ENCODE peak calls at places on chromosomes 2 and 18, in seven cellular contexts. One of them, this sample, is unnamed.

GRCh38 chr2:29058082-29058481 is 16.2 kb downstream of the PCARE start:
- DNase-seq in nucleus accumbens: no peak
- DNase-seq in activated CD4-positive, alpha-beta T cell treated with anti-CD3 and anti-CD28 coated beads, Interleukin-2, amount 50 U/mL, for 4 hours: no peak
- DNase-seq in EL: no peak
- DNase-seq in activated CD8-positive, alpha-beta memory T cell treated with anti-CD3 and anti-CD28 coated beads, Interleukin-2, amount 50 U/mL, for 48 hours: no peak
- DNase-seq in activated CD8-positive, alpha-beta T cell treated with anti-CD3 and anti-CD28 coated beads for 36 hours: no peak
- DNase-seq in coronary artery: no peak
- DNase-seq in this sample: no peak

GRCh38 chr18:13530879-13531387 is 195.4 kb downstream of the FAM210A start:
- DNase-seq in nucleus accumbens: peak
- DNase-seq in activated CD4-positive, alpha-beta T cell treated with anti-CD3 and anti-CD28 coated beads, Interleukin-2, amount 50 U/mL, for 4 hours: no peak
- DNase-seq in EL: peak
- DNase-seq in activated CD8-positive, alpha-beta memory T cell treated with anti-CD3 and anti-CD28 coated beads, Interleukin-2, amount 50 U/mL, for 48 hours: no peak
- DNase-seq in activated CD8-positive, alpha-beta T cell treated with anti-CD3 and anti-CD28 coated beads for 36 hours: peak
- DNase-seq in coronary artery: peak
- DNase-seq in this sample: peak

GRCh38 chr2:31196622-31197021 is 20.7 kb downstream of the CAPN14 start:
- DNase-seq in nucleus accumbens: no peak
- DNase-seq in activated CD4-positive, alpha-beta T cell treated with anti-CD3 and anti-CD28 coated beads, Interleukin-2, amount 50 U/mL, for 4 hours: no peak
- DNase-seq in EL: no peak
- DNase-seq in activated CD8-positive, alpha-beta memory T cell treated with anti-CD3 and anti-CD28 coated beads, Interleukin-2, amount 50 U/mL, for 48 hours: no peak
- DNase-seq in activated CD8-positive, alpha-beta T cell treated with anti-CD3 and anti-CD28 coated beads for 36 hours: no peak
- DNase-seq in coronary artery: no peak
- DNase-seq in this sample: no peak

GRCh38 chr2:214184461-214184860 is 226.4 kb upstream of the VWC2L start:
- DNase-seq in nucleus accumbens: no peak
- DNase-seq in activated CD4-positive, alpha-beta T cell treated with anti-CD3 and anti-CD28 coated beads, Interleukin-2, amount 50 U/mL, for 4 hours: no peak
- DNase-seq in EL: no peak
- DNase-seq in activated CD8-positive, alpha-beta memory T cell treated with anti-CD3 and anti-CD28 coated beads, Interleukin-2, amount 50 U/mL, for 48 hours: no peak
- DNase-seq in activated CD8-positive, alpha-beta T cell treated with anti-CD3 and anti-CD28 coated beads for 36 hours: no peak
- DNase-seq in coronary artery: no peak
- DNase-seq in this sample: no peak

GRCh38 chr2:74560591-74560990 is 6.1 kb downstream of the DOK1 start:
- DNase-seq in nucleus accumbens: no peak
- DNase-seq in activated CD4-positive, alpha-beta T cell treated with anti-CD3 and anti-CD28 coated beads, Interleukin-2, amount 50 U/mL, for 4 hours: no peak
- DNase-seq in EL: no peak
- DNase-seq in activated CD8-positive, alpha-beta memory T cell treated with anti-CD3 and anti-CD28 coated beads, Interleukin-2, amount 50 U/mL, for 48 hours: no peak
- DNase-seq in activated CD8-positive, alpha-beta T cell treated with anti-CD3 and anti-CD28 coated beads for 36 hours: no peak
- DNase-seq in coronary artery: peak
- DNase-seq in this sample: peak

GRCh38 chr2:178008636-178009289 is 63.8 kb downstream of the PDE11A start:
- DNase-seq in nucleus accumbens: no peak
- DNase-seq in activated CD4-positive, alpha-beta T cell treated with anti-CD3 and anti-CD28 coated beads, Interleukin-2, amount 50 U/mL, for 4 hours: no peak
- DNase-seq in EL: peak
- DNase-seq in activated CD8-positive, alpha-beta memory T cell treated with anti-CD3 and anti-CD28 coated beads, Interleukin-2, amount 50 U/mL, for 48 hours: no peak
- DNase-seq in activated CD8-positive, alpha-beta T cell treated with anti-CD3 and anti-CD28 coated beads for 36 hours: no peak
- DNase-seq in coronary artery: no peak
- DNase-seq in this sample: peak

GRCh38 chr2:27854224-27854623 is 36.0 kb downstream of the RBKS start:
- DNase-seq in nucleus accumbens: no peak
- DNase-seq in activated CD4-positive, alpha-beta T cell treated with anti-CD3 and anti-CD28 coated beads, Interleukin-2, amount 50 U/mL, for 4 hours: no peak
- DNase-seq in EL: no peak
- DNase-seq in activated CD8-positive, alpha-beta memory T cell treated with anti-CD3 and anti-CD28 coated beads, Interleukin-2, amount 50 U/mL, for 48 hours: no peak
- DNase-seq in activated CD8-positive, alpha-beta T cell treated with anti-CD3 and anti-CD28 coated beads for 36 hours: no peak
- DNase-seq in coronary artery: no peak
- DNase-seq in this sample: no peak

GRCh38 chr2:8657423-8658062 is 24.3 kb upstream of the ID2 start:
- DNase-seq in nucleus accumbens: no peak
- DNase-seq in activated CD4-positive, alpha-beta T cell treated with anti-CD3 and anti-CD28 coated beads, Interleukin-2, amount 50 U/mL, for 4 hours: no peak
- DNase-seq in EL: no peak
- DNase-seq in activated CD8-positive, alpha-beta memory T cell treated with anti-CD3 and anti-CD28 coated beads, Interleukin-2, amount 50 U/mL, for 48 hours: no peak
- DNase-seq in activated CD8-positive, alpha-beta T cell treated with anti-CD3 and anti-CD28 coated beads for 36 hours: peak
- DNase-seq in coronary artery: no peak
- DNase-seq in this sample: no peak

GRCh38 chr2:207015901-207016300 is 76.6 kb downstream of the CPO start:
- DNase-seq in nucleus accumbens: no peak
- DNase-seq in activated CD4-positive, alpha-beta T cell treated with anti-CD3 and anti-CD28 coated beads, Interleukin-2, amount 50 U/mL, for 4 hours: no peak
- DNase-seq in EL: peak
- DNase-seq in activated CD8-positive, alpha-beta memory T cell treated with anti-CD3 and anti-CD28 coated beads, Interleukin-2, amount 50 U/mL, for 48 hours: no peak
- DNase-seq in activated CD8-positive, alpha-beta T cell treated with anti-CD3 and anti-CD28 coated beads for 36 hours: no peak
- DNase-seq in coronary artery: no peak
- DNase-seq in this sample: no peak

GRCh38 chr18:61569176-61569892 is 236.1 kb downstream of the CDH20 start:
- DNase-seq in nucleus accumbens: no peak
- DNase-seq in activated CD4-positive, alpha-beta T cell treated with anti-CD3 and anti-CD28 coated beads, Interleukin-2, amount 50 U/mL, for 4 hours: no peak
- DNase-seq in EL: peak
- DNase-seq in activated CD8-positive, alpha-beta memory T cell treated with anti-CD3 and anti-CD28 coated beads, Interleukin-2, amount 50 U/mL, for 48 hours: no peak
- DNase-seq in activated CD8-positive, alpha-beta T cell treated with anti-CD3 and anti-CD28 coated beads for 36 hours: peak
- DNase-seq in coronary artery: no peak
- DNase-seq in this sample: peak

GRCh38 chr2:239951117-239951734 is 73.9 kb downstream of the NDUFA10 start:
- DNase-seq in nucleus accumbens: no peak
- DNase-seq in activated CD4-positive, alpha-beta T cell treated with anti-CD3 and anti-CD28 coated beads, Interleukin-2, amount 50 U/mL, for 4 hours: no peak
- DNase-seq in EL: no peak
- DNase-seq in activated CD8-positive, alpha-beta memory T cell treated with anti-CD3 and anti-CD28 coated beads, Interleukin-2, amount 50 U/mL, for 48 hours: no peak
- DNase-seq in activated CD8-positive, alpha-beta T cell treated with anti-CD3 and anti-CD28 coated beads for 36 hours: no peak
- DNase-seq in coronary artery: no peak
- DNase-seq in this sample: no peak